ENCODE peak calls at places on chromosomes 2 and 18, in four cellular contexts. Y is mesendoderm, F is psoas muscle, I is aorta. M is an unnamed sample.

GRCh38 chr2:151707857-151708256 is 26.4 kb downstream of the NEB start:
- DNase-seq in Y (no peak), F (no peak), I (no peak), M (no peak)

GRCh38 chr18:55265916-55266488 is 306.7 kb upstream of the CCDC68 start:
- DNase-seq in Y (peak; percentile 47), F (no peak), I (no peak), M (no peak)

GRCh38 chr2:18440141-18440605 is 120.3 kb downstream of the RDH14 start:
- DNase-seq in Y (no peak), F (peak; percentile 56), I (peak; percentile 48), M (no peak)

GRCh38 chr2:8627692-8628085 is 54.2 kb upstream of the ID2 start:
- DNase-seq in Y (no peak), F (no peak), I (peak; percentile 26), M (no peak)

GRCh38 chr2:134671498-134671897 is 47.3 kb downstream of the TMEM163 start:
- DNase-seq in Y (peak; percentile 35), F (no peak), I (no peak), M (no peak)

GRCh38 chr2:230874456-230874855 is 9.7 kb downstream of the ITM2C start:
- DNase-seq in Y (no peak), F (no peak), I (no peak), M (no peak)

GRCh38 chr18:46570666-46571065 is 86.4 kb downstream of the LOXHD1 start:
- DNase-seq in Y (no peak), F (no peak), I (no peak), M (no peak)

GRCh38 chr18:62688743-62689317 is 26.5 kb upstream of the PHLPP1 start:
- DNase-seq in Y (no peak), F (no peak), I (no peak), M (no peak)

GRCh38 chr2:112811841-112812306 is 24.7 kb downstream of the IL1B start:
- DNase-seq in Y (peak; percentile 51), F (no peak), I (no peak), M (no peak)

GRCh38 chr2:39313575-39313974 is 69.8 kb upstream of the CDKL4 start:
- DNase-seq in Y (no peak), F (no peak), I (no peak), M (no peak)
- H3K27ac ChIP-seq in Y (no peak overlapping the region), F (peak overlapping the region; percentile 12), I (no peak overlapping the region), M (no peak overlapping the region)

GRCh38 chr18:51074605-51075004 is 44.6 kb downstream of the SMAD4 start:
- DNase-seq in Y (no peak), F (no peak), I (no peak), M (no peak)
- H3K27ac ChIP-seq in Y (no peak overlapping the region), F (no peak overlapping the region), I (no peak overlapping the region), M (no peak overlapping the region)

GRCh38 chr2:74834806-74835755 is 1.2 kb downstream of the HK2 start:
- DNase-seq in Y (peak; percentile 94), F (peak; percentile 42), I (peak; percentile 74), M (no peak)

GRCh38 chr2:74831693-74832530 is 2.0 kb upstream of the HK2 start:
- DNase-seq in Y (peak; percentile 19), F (no peak), I (no peak), M (no peak)

GRCh38 chr2:74836675-74837401 is 2.9 kb downstream of the HK2 start:
- DNase-seq in Y (peak; percentile 64), F (no peak), I (no peak), M (no peak)

GRCh38 chr2:74833418-74834233 is at the start of gene HK2:
- DNase-seq in Y (peak; percentile 91), F (peak; percentile 86), I (peak; percentile 93), M (peak; percentile 32)

DNA sequence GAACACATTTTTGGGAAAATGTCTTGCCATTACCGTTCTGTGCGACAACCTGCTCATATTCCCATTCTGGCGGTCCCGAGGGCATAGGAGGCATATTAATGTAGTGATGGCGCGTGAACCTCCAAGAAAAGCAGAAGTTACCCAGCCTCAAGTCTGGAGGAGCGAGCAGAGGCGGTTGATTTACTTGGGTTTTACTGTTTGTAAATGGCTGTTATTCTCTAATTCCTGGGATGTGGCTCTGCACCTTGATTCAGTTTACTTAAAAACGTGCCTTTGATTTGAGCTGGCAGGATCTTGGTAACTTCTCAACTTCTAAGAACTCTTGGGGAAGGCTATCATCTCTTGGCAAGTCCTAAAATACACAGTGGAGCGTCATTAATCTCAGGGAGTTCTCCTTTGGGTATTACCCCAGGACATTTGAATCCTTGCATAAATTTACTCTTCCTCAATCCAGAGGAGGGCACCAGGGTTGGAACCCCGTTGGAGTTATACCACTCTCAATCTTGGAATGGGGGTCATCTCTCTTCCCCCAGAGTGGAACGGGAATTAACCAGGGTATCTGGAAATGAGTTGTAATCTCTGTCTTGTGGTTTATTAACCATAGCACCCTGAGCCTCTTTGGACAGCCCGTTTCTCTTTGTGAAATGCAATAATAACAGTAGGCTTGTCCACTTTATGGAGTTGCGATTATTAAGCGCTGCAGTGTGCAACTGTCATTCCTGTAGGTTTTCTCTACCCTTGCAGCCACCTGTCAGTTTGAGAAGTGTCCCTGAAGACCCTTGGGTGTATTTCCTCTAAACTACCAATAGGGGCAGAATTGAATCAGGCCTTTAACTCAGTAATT is 2.1 kb downstream of the HK2 start:
- DNase-seq in Y (peak; percentile 90), F (no peak), I (no peak), M (no peak)
- H3K27ac ChIP-seq in Y (peak overlapping the region; percentile 59), F (peak overlapping the region; percentile 81), I (no peak overlapping the region), M (peak overlapping the region; percentile 39)

GRCh38 chr2:10305715-10306114 is 3.0 kb downstream of the HPCAL1 start:
- DNase-seq in Y (peak; percentile 67), F (no peak), I (no peak), M (peak; percentile 31)

GRCh38 chr2:10309286-10309685 is 6.6 kb downstream of the HPCAL1 start:
- DNase-seq in Y (no peak), F (no peak), I (no peak), M (no peak)

GRCh38 chr2:10306901-10307463 is 4.3 kb downstream of the HPCAL1 start:
- DNase-seq in Y (no peak), F (no peak), I (no peak), M (no peak)

GRCh38 chr2:10308866-10309265 is 6.2 kb downstream of the HPCAL1 start:
- DNase-seq in Y (no peak), F (no peak), I (no peak), M (no peak)

GRCh38 chr2:10307561-10308156 is 5.0 kb downstream of the HPCAL1 start:
- DNase-seq in Y (no peak), F (no peak), I (no peak), M (no peak)
- H3K27ac ChIP-seq in Y (no peak overlapping the region), F (no peak overlapping the region), I (no peak overlapping the region), M (no peak overlapping the region)

DNA sequence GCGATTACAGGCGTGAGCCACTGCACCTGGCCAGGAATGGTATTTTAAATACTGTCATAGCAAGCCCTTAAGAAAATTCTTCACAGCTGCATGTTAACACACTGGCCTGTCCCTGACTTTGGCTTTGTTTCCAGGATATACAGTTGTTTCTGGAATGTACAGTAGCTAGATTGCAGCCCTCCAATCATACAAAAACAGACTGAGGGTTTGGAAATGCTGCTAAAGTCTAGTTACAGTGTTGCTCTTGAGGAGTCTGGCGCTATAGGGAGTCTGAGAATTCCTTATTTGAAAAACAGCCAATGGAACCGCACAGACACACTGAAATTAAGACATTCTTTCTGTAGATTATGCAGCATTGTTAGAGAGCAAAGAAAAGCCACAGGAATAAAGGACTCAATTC is 37.7 kb downstream of the STON1 start:
- DNase-seq in Y (no peak), F (no peak), I (no peak), M (no peak)
- H3K27ac ChIP-seq in Y (no peak overlapping the region), F (no peak overlapping the region), I (no peak overlapping the region), M (no peak overlapping the region)

DNA sequence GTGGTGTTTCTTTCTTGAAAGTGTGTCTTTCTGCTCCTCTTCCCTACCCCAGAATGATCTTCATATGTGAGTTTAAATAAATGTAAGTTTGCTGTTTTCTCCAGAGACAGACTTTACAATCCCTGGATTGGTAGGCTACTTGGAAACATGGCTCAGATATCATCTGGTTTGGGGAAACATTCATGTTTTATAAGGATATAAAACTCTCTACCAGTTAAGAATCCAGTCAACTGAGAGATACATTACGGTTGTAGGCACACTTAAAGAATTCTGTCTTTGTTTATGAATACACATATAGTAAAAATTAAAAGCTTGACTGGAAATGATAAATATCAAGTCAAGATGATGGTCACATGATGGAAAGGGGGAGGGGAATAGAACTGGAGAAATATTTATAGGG is 739.3 kb downstream of the SLC4A3 start:
- DNase-seq in Y (no peak), F (no peak), I (no peak), M (no peak)
- H3K27ac ChIP-seq in Y (no peak overlapping the region), F (no peak overlapping the region), I (no peak overlapping the region), M (no peak overlapping the region)